ENCODE peak calls at places on chromosomes 12 and 14, in four cellular contexts. E, B, V and O are unnamed samples.

GRCh38 chr14:23562822-23563472 is 4.6 kb downstream of the AP1G2 start:
- DNase-seq in E (peak; percentile 61), B (peak; percentile 37), V (no peak), O (no peak)

GRCh38 chr14:20610002-20610765 is 19.0 kb upstream of the RNASE12 start:
- DNase-seq in E (peak; percentile 83), B (peak; percentile 52), V (no peak), O (no peak)

GRCh38 chr14:100376751-100377171 is 53.6 kb downstream of the SLC25A47 start:
- DNase-seq in E (peak; percentile 16), B (no peak), V (no peak), O (no peak)

GRCh38 chr12:16189849-16190248 is 87.6 kb downstream of the SLC15A5 start:
- DNase-seq in E (peak; percentile 12), B (no peak), V (no peak), O (no peak)

GRCh38 chr12:57270966-57271470 is 20.0 kb upstream of the STAC3 start:
- DNase-seq in E (no peak), B (peak; percentile 29), V (no peak), O (no peak)

GRCh38 chr12:77087427-77087826 is 22.1 kb upstream of the E2F7 start:
- DNase-seq in E (no peak), B (no peak), V (no peak), O (no peak)

GRCh38 chr14:79783061-79783460 is 428.2 kb downstream of the DIO2 start:
- DNase-seq in E (no peak), B (no peak), V (no peak), O (no peak)

GRCh38 chr14:103998027-103998426 is 55.7 kb upstream of the RD3L start:
- DNase-seq in E (no peak), B (no peak), V (no peak), O (no peak)

GRCh38 chr14:36975834-36976233 is 196.6 kb downstream of the SLC25A21 start:
- DNase-seq in E (peak; percentile 2), B (no peak), V (no peak), O (no peak)

GRCh38 chr12:130870442-130871285 is 1.2 kb upstream of the RAN start:
- DNase-seq in E (peak; percentile 91), B (peak; percentile 64), V (peak; percentile 75), O (peak; percentile 60)

GRCh38 chr14:90408713-90409112 is 11.9 kb downstream of the CALM1 start:
- DNase-seq in E (no peak), B (no peak), V (no peak), O (no peak)

GRCh38 chr12:110039085-110039807 is 9.1 kb downstream of the C12orf76 start:
- DNase-seq in E (no peak), B (no peak), V (no peak), O (no peak)

GRCh38 chr14:81096656-81097055 is 124.1 kb downstream of the GTF2A1 start:
- DNase-seq in E (no peak), B (no peak), V (no peak), O (no peak)

GRCh38 chr14:106872619-106873446 is 1346.5 kb downstream of the TMEM121 start:
- DNase-seq in E (peak; percentile 89), B (peak; percentile 17), V (no peak), O (no peak)

GRCh38 chr14:50013198-50013918 is 103.0 kb downstream of the VCPKMT start:
- DNase-seq in E (no peak), B (no peak), V (no peak), O (no peak)

GRCh38 chr12:60070541-60070940 is 474.7 kb downstream of the SLC16A7 start:
- DNase-seq in E (no peak), B (no peak), V (no peak), O (no peak)

GRCh38 chr12:60071759-60072191 is 475.9 kb downstream of the SLC16A7 start:
- DNase-seq in E (no peak), B (no peak), V (no peak), O (no peak)

DNA sequence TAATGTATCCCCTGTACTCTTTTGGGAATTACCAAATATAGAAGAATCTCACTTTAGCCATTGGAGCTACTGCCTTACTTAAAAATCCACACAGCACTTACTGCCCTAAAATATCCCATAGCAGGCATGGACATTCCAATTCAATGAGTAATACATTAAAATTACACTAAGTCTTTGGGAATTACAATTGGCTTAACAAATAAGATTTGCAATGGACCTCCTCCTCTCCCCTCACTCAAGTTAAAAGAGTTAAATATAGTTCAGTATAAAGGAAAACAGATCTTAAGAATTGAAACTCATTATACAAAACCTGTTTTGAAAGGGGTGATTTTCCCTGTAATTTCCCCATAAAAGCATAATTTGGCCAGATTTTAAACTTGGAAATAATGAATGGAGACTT is 477.1 kb downstream of the SLC16A7 start:
- DNase-seq in E (no peak), B (no peak), V (no peak), O (no peak)
- TF ChIP-seq SPI1 in E (no peak), B (no peak), V (no peak), O (no peak)

GRCh38 chr12:39275846-39276245 is 167.1 kb downstream of the KIF21A start:
- DNase-seq in E (no peak), B (no peak), V (no peak), O (no peak)

GRCh38 chr12:39267886-39268285 is 175.0 kb downstream of the KIF21A start:
- DNase-seq in E (no peak), B (no peak), V (no peak), O (no peak)

GRCh38 chr12:39277416-39277815 is 165.5 kb downstream of the KIF21A start:
- DNase-seq in E (no peak), B (no peak), V (no peak), O (no peak)

GRCh38 chr12:39272934-39273770 is 169.8 kb downstream of the KIF21A start:
- DNase-seq in E (peak; percentile 12), B (peak; percentile 47), V (no peak), O (no peak)
- TF ChIP-seq SPI1 in E (no peak), B (no peak), V (no peak), O (no peak)

DNA sequence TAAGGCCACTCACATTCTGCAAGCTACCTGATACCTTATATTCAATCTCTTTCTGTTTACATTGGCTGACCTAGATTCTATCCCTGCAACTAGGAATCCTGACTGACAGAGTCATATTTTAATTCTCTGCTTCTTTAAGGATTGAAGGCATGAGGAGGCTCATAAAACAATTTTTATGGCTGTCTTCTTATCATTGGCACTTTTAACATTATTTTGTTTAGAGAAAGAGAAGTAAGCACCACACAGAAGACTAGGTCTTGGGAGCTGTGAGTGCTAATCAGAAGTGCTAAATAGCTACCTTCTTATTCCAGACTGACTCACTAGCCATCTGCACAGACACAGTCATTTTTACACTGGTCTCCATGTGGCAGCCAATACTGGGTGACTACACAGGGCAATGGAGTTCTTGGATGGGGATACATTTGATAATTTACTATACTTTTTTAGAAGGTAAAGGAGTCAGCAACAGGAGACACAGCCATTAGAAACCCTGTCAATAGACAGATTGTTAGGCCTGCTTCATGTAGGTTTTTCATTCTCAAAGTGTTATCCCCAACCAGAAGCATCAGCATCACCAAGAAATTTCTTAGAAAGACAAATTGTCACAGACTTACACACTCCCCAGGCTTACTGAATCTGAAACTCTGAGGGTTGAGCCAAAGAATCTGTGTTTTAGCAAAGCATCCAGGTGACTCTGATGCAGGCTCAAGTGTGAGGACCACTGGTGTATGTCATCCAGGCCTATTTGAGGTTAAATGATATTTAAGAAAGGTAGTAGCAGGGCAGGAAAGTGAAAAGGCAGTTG is 214.1 kb downstream of the DUSP6 start:
- DNase-seq in E (no peak), B (no peak), V (no peak), O (no peak)
- TF ChIP-seq SPI1 in E (no peak), B (no peak), V (no peak), O (no peak)

GRCh38 chr14:68780358-68781160 is 12.3 kb downstream of the ZFP36L1 start:
- DNase-seq in E (no peak), B (peak; percentile 45), V (no peak), O (no peak)

GRCh38 chr14:68783408-68784297 is 9.2 kb downstream of the ZFP36L1 start:
- DNase-seq in E (no peak), B (no peak), V (no peak), O (no peak)

GRCh38 chr14:68784298-68784910 is 8.5 kb downstream of the ZFP36L1 start:
- DNase-seq in E (no peak), B (no peak), V (no peak), O (no peak)

GRCh38 chr14:68781161-68782021 is 11.5 kb downstream of the ZFP36L1 start:
- DNase-seq in E (no peak), B (peak; percentile 36), V (no peak), O (no peak)

GRCh38 chr14:68782091-68782981 is 10.5 kb downstream of the ZFP36L1 start:
- DNase-seq in E (no peak), B (peak; percentile 40), V (no peak), O (no peak)
- TF ChIP-seq SPI1 in E (no peak), B (no peak), V (no peak), O (no peak)

GRCh38 chr12:132478845-132479244 is 11.1 kb upstream of the FBRSL1 start:
- DNase-seq in E (no peak), B (no peak), V (no peak), O (no peak)
- TF ChIP-seq SPI1 in E (no peak), B (no peak), V (no peak), O (no peak)

GRCh38 chr14:29035129-29035528 is 268.5 kb downstream of the FOXG1 start:
- DNase-seq in E (no peak), B (no peak), V (no peak), O (no peak)
- TF ChIP-seq SPI1 in E (no peak), B (no peak), V (no peak), O (no peak)

GRCh38 chr12:68899251-68899771 is 33.7 kb downstream of the CPM start:
- DNase-seq in E (no peak), B (no peak), V (no peak), O (no peak)

GRCh38 chr12:68900241-68900640 is 32.7 kb downstream of the CPM start:
- DNase-seq in E (no peak), B (no peak), V (no peak), O (no peak)

GRCh38 chr12:68894276-68894855 is 38.6 kb downstream of the CPM start:
- DNase-seq in E (no peak), B (no peak), V (no peak), O (no peak)

GRCh38 chr12:68893741-68894140 is 39.2 kb downstream of the CPM start:
- DNase-seq in E (no peak), B (no peak), V (no peak), O (no peak)

GRCh38 chr12:68896881-68897540 is 36.0 kb downstream of the CPM start:
- DNase-seq in E (peak; percentile 7), B (no peak), V (peak; percentile 26), O (no peak)
- TF ChIP-seq SPI1 in E (peak; percentile 26), B (no peak), V (no peak), O (no peak)

GRCh38 chr14:59213368-59214315 is 25.2 kb downstream of the DAAM1 start:
- DNase-seq in E (no peak), B (no peak), V (no peak), O (no peak)
- TF ChIP-seq SPI1 in E (no peak), B (no peak), V (no peak), O (no peak)

GRCh38 chr12:68163546-68164210 is 4.1 kb upstream of the IFNG start:
- DNase-seq in E (no peak), B (no peak), V (peak; percentile 35), O (no peak)

GRCh38 chr12:68157295-68157871 is 2.2 kb downstream of the IFNG start:
- DNase-seq in E (no peak), B (no peak), V (no peak), O (no peak)

GRCh38 chr12:68162374-68162773 is 2.8 kb upstream of the IFNG start:
- DNase-seq in E (no peak), B (no peak), V (no peak), O (no peak)

GRCh38 chr12:68158427-68158826 is 1.1 kb downstream of the IFNG start:
- DNase-seq in E (no peak), B (peak; percentile 46), V (no peak), O (no peak)

GRCh38 chr12:68159681-68160304 is at the start of gene IFNG:
- DNase-seq in E (no peak), B (no peak), V (peak; percentile 27), O (no peak)
- TF ChIP-seq SPI1 in E (no peak), B (no peak), V (no peak), O (no peak)